ENCODE peak calls at places on chromosomes 11 and 22, in four cellular contexts. H, Y, U and K are unnamed samples.

GRCh38 chr11:86696004-86696403 is 23.6 kb upstream of the ME3 start:
- DNase-seq in H (peak; percentile 11), Y (no peak), U (no peak), K (no peak)

GRCh38 chr11:35943761-35944502 is at the start of gene LDLRAD3:
- DNase-seq in H (peak; percentile 20), Y (peak; percentile 84), U (no peak), K (peak; percentile 91)

GRCh38 chr11:77710358-77710757 is 72.8 kb upstream of the CLNS1A start:
- DNase-seq in H (peak; percentile 36), Y (no peak), U (no peak), K (no peak)

GRCh38 chr11:96049426-96049825 is 125.5 kb upstream of the MTMR2 start:
- DNase-seq in H (no peak), Y (no peak), U (no peak), K (no peak)

GRCh38 chr22:38944653-38945052 is 12.8 kb upstream of the APOBEC3A start:
- DNase-seq in H (no peak), Y (no peak), U (no peak), K (no peak)

GRCh38 chr22:40919446-40919845 is 31.7 kb upstream of the RBX1 start:
- DNase-seq in H (no peak), Y (no peak), U (no peak), K (no peak)

GRCh38 chr11:20647976-20648565 is 21.3 kb upstream of the NELL1 start:
- DNase-seq in H (peak; percentile 50), Y (peak; percentile 79), U (peak; percentile 12), K (peak; percentile 65)

GRCh38 chr22:38202437-38203089 is 769 bp downstream of the MAFF start:
- DNase-seq in H (peak; percentile 50), Y (peak; percentile 74), U (no peak), K (no peak)

GRCh38 chr22:20014526-20015186 is 2.0 kb downstream of the ARVCF start:
- DNase-seq in H (no peak), Y (no peak), U (no peak), K (no peak)

GRCh38 chr11:72221386-72221785 is 3.2 kb upstream of the INPPL1 start:
- DNase-seq in H (no peak), Y (peak; percentile 35), U (no peak), K (no peak)

GRCh38 chr11:69053546-69054396 is 5.0 kb downstream of the TPCN2 start:
- DNase-seq in H (no peak), Y (no peak), U (no peak), K (no peak)

GRCh38 chr11:65427691-65428577 is 5.3 kb downstream of the NEAT1 start:
- DNase-seq in H (no peak), Y (no peak), U (no peak), K (no peak)

GRCh38 chr11:103812680-103813079 is 223.8 kb upstream of the DDI1 start:
- DNase-seq in H (no peak), Y (no peak), U (no peak), K (no peak)

DNA sequence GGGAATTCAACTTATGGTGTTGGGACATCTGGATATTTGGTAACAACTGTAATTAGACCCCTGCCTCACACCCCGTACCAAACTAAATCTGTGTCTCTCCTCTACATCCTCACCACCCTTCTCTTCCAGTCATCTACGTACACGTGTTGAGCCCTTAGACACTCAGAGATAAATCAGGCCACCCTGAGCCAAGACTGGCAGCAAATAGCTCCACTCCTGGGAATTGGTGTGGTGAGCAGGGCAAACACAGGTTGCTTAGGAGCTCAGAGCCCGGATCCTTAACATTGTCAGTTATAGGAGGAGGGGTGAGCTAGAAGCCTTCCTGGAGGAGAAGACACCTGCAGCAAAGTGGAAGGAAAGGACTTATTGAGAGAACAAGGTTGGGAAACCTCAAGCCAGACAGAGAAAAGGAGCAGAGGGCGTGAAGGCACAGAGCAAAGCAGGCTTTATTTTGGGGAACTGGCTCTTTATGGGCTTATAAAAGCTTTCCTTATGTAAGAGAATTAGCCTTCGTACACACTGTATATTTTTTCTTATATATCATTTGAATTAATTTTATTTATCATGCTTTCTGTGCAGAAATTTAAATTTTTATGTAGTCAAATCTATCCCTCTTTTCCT is 36.9 kb upstream of the KLHL35 start:
- DNase-seq in H (no peak), Y (no peak), U (no peak), K (no peak)
- TF ChIP-seq HDAC6 in H (no peak), Y (no peak), U (no peak), K (no peak)

DNA sequence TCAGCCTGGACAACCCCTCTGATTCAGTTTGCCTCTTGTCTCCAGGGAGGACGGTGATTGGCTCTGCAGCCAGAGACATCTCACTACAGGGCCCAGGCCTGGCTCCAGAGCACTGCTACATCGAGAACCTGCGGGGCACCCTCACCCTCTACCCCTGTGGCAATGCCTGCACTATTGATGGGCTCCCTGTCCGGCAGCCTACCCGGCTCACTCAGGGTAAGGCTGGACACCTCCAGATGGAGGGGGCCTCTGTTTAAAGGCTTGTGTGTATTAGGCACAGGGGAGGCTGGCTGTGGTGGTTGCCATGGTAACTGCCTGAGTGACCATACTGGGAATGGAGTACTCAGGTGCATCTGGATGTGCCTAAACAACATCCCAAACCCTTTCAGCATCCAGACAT is 8.6 kb downstream of the PHLDB1 start:
- DNase-seq in H (no peak), Y (peak; percentile 70), U (no peak), K (no peak)
- TF ChIP-seq ATF3 in H (no peak), Y (no peak), U (no peak), K (no peak)

GRCh38 chr22:22143448-22143847 is 101.1 kb upstream of the VPREB1 start:
- DNase-seq in H (no peak), Y (no peak), U (no peak), K (no peak)

GRCh38 chr22:22141771-22142591 is 102.6 kb upstream of the VPREB1 start:
- DNase-seq in H (no peak), Y (no peak), U (no peak), K (no peak)

GRCh38 chr22:22148905-22149304 is 95.7 kb upstream of the VPREB1 start:
- DNase-seq in H (no peak), Y (no peak), U (no peak), K (no peak)

GRCh38 chr22:22141031-22141430 is 103.6 kb upstream of the VPREB1 start:
- DNase-seq in H (no peak), Y (no peak), U (no peak), K (no peak)

DNA sequence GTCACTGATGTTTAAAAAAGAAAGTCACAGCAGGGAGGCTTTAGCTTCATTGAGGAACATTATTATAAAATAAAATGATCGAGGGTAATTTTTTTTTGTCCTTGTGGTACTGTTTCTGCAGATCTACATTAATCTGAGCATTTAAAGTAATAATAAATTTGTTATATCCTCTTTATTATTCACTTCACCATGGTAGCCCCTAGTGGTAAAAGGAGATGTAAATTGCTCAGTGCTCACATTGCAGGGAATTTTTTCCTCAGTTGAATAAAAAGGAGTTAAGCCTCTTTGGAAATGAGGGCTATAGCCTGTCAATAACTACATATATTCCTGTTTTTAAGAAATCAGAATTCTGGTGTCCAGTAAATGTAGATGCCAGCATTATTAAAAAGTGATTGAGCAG is 99.7 kb upstream of the VPREB1 start:
- DNase-seq in H (no peak), Y (no peak), U (no peak), K (no peak)
- TF ChIP-seq CTCF in H (no peak), Y (no peak), U (no peak), K (no peak)

DNA sequence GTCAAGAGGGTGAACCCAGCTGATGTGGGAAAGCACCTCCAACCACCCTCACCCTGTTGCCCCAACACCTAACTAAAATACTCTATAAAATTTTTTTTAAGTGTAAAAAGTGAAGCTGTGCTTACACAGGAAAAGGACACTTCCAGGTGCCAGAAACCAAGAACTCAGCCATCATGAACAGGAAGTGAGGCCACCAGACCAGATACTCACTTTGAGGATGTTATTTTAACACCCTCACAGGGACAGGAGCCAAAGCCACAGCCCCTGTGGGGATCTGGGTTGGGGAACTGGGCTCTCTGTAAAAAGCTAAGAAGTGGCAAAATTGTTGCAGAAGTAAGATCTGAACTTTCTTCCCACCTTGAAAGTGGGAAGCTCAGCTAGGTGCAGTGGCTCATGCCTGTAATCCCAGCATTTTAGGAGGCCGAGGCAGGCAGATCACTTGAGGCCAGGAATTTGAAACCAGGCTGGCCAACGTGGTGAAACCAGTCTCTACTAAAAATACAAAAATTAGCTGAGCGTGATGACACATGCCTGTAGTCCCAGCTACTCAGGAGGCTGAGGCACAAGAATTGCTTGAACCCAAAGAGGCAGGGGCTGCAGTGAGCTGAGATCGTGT is 3.8 kb downstream of the RSPH14 start:
- DNase-seq in H (no peak), Y (no peak), U (peak; percentile 86), K (no peak)
- TF ChIP-seq HDAC6 in H (no peak), Y (no peak), U (no peak), K (no peak)

GRCh38 chr11:63613517-63614135 is 607 bp downstream of the PLAAT3 start:
- DNase-seq in H (no peak), Y (no peak), U (no peak), K (peak; percentile 16)
- TF ChIP-seq ATF3 in H (no peak), Y (peak; percentile 67), U (no peak), K (no peak)

GRCh38 chr11:45211732-45212131 is 65.3 kb downstream of the PRDM11 start:
- DNase-seq in H (no peak), Y (no peak), U (no peak), K (no peak)

GRCh38 chr11:45210846-45211245 is 64.4 kb downstream of the PRDM11 start:
- DNase-seq in H (no peak), Y (no peak), U (no peak), K (no peak)

GRCh38 chr11:45213717-45214116 is 67.3 kb downstream of the PRDM11 start:
- DNase-seq in H (no peak), Y (no peak), U (no peak), K (no peak)

GRCh38 chr11:45213316-45213665 is 66.9 kb downstream of the PRDM11 start:
- DNase-seq in H (no peak), Y (no peak), U (no peak), K (no peak)

DNA sequence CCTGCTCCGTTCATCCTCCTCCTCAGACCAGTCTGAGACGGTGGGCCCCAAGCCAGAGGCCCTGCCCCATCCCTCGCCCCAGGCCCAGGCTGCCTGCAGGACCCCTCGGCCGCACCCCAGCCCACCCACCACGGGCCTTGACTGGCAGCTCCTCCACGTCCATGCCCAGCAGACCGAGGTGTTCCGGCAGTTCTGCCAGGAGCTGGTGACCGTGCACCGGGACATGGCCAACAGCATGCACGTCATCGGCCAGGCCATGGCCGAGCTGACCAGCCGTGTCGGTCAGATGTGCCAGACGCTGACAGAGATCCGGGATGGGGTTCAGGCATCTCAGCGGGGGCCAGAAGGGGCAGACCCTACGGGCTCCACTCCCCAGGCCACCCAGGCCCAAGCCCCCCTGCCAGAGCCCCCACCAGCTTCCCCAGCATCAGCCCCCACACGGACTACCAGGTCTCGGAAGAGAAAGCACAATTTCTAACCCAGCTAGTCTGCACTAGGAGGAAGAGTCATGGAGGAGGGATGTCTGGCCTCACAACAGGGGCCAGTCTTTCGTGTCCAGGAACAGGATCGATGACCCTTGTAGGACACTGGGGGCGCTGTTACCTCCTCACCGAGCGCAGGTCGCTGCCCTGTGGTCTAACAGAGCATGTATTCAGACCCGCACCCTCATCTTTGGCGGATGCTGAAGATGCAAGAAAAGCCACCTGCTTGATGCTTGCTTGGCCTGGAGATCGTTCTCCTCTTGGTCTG is 66.3 kb downstream of the PRDM11 start:
- DNase-seq in H (no peak), Y (peak; percentile 74), U (no peak), K (peak; percentile 39)
- TF ChIP-seq CTCF in H (peak; percentile 13), Y (peak; percentile 93), U (no peak), K (peak; percentile 73)